ENCODE peak calls at places on chromosomes 5 and 9, in five cellular contexts. One of them, this sample, is unnamed.

GRCh38 chr9:116168231-116168630 is 14.6 kb downstream of the PAPPA start:
- DNase-seq in skeletal muscle cell: no peak
- DNase-seq in iPS-NIHi11: no peak
- DNase-seq in GM13977: no peak
- DNase-seq in AG10803: no peak
- DNase-seq in this sample: no peak

GRCh38 chr9:106689089-106689488 is 173.9 kb upstream of the ZNF462 start:
- DNase-seq in skeletal muscle cell: peak
- DNase-seq in iPS-NIHi11: no peak
- DNase-seq in GM13977: no peak
- DNase-seq in AG10803: no peak
- DNase-seq in this sample: no peak

GRCh38 chr5:1514027-1514818 is 9.5 kb downstream of the LPCAT1 start:
- DNase-seq in skeletal muscle cell: no peak
- DNase-seq in iPS-NIHi11: no peak
- DNase-seq in GM13977: no peak
- DNase-seq in AG10803: no peak
- DNase-seq in this sample: no peak

GRCh38 chr5:37604290-37604689 is 225.2 kb downstream of the WDR70 start:
- DNase-seq in skeletal muscle cell: no peak
- DNase-seq in iPS-NIHi11: no peak
- DNase-seq in GM13977: no peak
- DNase-seq in AG10803: no peak
- DNase-seq in this sample: no peak

GRCh38 chr5:39578887-39579497 is 154.2 kb upstream of the DAB2 start:
- DNase-seq in skeletal muscle cell: no peak
- DNase-seq in iPS-NIHi11: no peak
- DNase-seq in GM13977: no peak
- DNase-seq in AG10803: peak
- DNase-seq in this sample: no peak

GRCh38 chr9:122538757-122539156 is 11.7 kb upstream of the OR1N1 start:
- DNase-seq in skeletal muscle cell: no peak
- DNase-seq in iPS-NIHi11: no peak
- DNase-seq in GM13977: no peak
- DNase-seq in AG10803: no peak
- DNase-seq in this sample: no peak

GRCh38 chr5:32251864-32252458 is 60.8 kb downstream of the MTMR12 start:
- DNase-seq in skeletal muscle cell: no peak
- DNase-seq in iPS-NIHi11: no peak
- DNase-seq in GM13977: no peak
- DNase-seq in AG10803: no peak
- DNase-seq in this sample: no peak

GRCh38 chr9:69421908-69422801 is 97.1 kb downstream of the ENTREP1 start:
- DNase-seq in skeletal muscle cell: no peak
- DNase-seq in iPS-NIHi11: peak
- DNase-seq in GM13977: peak
- DNase-seq in AG10803: peak
- DNase-seq in this sample: peak

GRCh38 chr5:167573274-167574127 is 717.9 kb upstream of the WWC1 start:
- DNase-seq in skeletal muscle cell: peak
- DNase-seq in iPS-NIHi11: peak
- DNase-seq in GM13977: no peak
- DNase-seq in AG10803: peak
- DNase-seq in this sample: no peak

GRCh38 chr5:122358382-122358990 is 46.4 kb downstream of the SNCAIP start:
- DNase-seq in skeletal muscle cell: no peak
- DNase-seq in iPS-NIHi11: no peak
- DNase-seq in GM13977: no peak
- DNase-seq in AG10803: no peak
- DNase-seq in this sample: no peak

GRCh38 chr9:131618071-131618479 is 72.8 kb downstream of the PRRT1B start:
- DNase-seq in skeletal muscle cell: no peak
- DNase-seq in iPS-NIHi11: no peak
- DNase-seq in GM13977: no peak
- DNase-seq in AG10803: no peak
- DNase-seq in this sample: peak

GRCh38 chr9:109107402-109108240 is 12.1 kb downstream of the TMEM245 start:
- DNase-seq in skeletal muscle cell: no peak
- DNase-seq in iPS-NIHi11: no peak
- DNase-seq in GM13977: no peak
- DNase-seq in AG10803: peak
- DNase-seq in this sample: no peak

GRCh38 chr5:127909078-127909477 is 174.5 kb upstream of the SLC12A2 start:
- DNase-seq in skeletal muscle cell: no peak
- DNase-seq in iPS-NIHi11: peak
- DNase-seq in GM13977: peak
- DNase-seq in AG10803: peak
- DNase-seq in this sample: peak

GRCh38 chr5:176724472-176724871 is 77.2 kb downstream of the TSPAN17 start:
- DNase-seq in skeletal muscle cell: no peak
- DNase-seq in iPS-NIHi11: no peak
- DNase-seq in GM13977: no peak
- DNase-seq in AG10803: no peak
- DNase-seq in this sample: no peak

GRCh38 chr5:82799346-82800077 is 277.7 kb downstream of the TMEM167A start:
- DNase-seq in skeletal muscle cell: no peak
- DNase-seq in iPS-NIHi11: no peak
- DNase-seq in GM13977: no peak
- DNase-seq in AG10803: peak
- DNase-seq in this sample: no peak

GRCh38 chr5:175382171-175382570 is 61.8 kb downstream of the DRD1 start:
- DNase-seq in skeletal muscle cell: no peak
- DNase-seq in iPS-NIHi11: no peak
- DNase-seq in GM13977: no peak
- DNase-seq in AG10803: no peak
- DNase-seq in this sample: no peak

GRCh38 chr5:56594821-56595220 is 220.5 kb upstream of the MAP3K1 start:
- DNase-seq in skeletal muscle cell: no peak
- DNase-seq in iPS-NIHi11: no peak
- DNase-seq in GM13977: no peak
- DNase-seq in AG10803: no peak
- DNase-seq in this sample: no peak

GRCh38 chr9:107488400-107489143 is 997 bp downstream of the KLF4 start:
- DNase-seq in skeletal muscle cell: no peak
- DNase-seq in iPS-NIHi11: peak
- DNase-seq in GM13977: peak
- DNase-seq in AG10803: peak
- DNase-seq in this sample: peak

GRCh38 chr5:459562-460412 is 16.8 kb downstream of the EXOC3 start:
- DNase-seq in skeletal muscle cell: no peak
- DNase-seq in iPS-NIHi11: peak
- DNase-seq in GM13977: no peak
- DNase-seq in AG10803: no peak
- DNase-seq in this sample: no peak

GRCh38 chr9:68555416-68555815 is 14.7 kb upstream of the TMEM252 start:
- DNase-seq in skeletal muscle cell: no peak
- DNase-seq in iPS-NIHi11: no peak
- DNase-seq in GM13977: no peak
- DNase-seq in AG10803: no peak
- DNase-seq in this sample: no peak

GRCh38 chr5:148837383-148837782 is 11.0 kb downstream of the ADRB2 start:
- DNase-seq in skeletal muscle cell: no peak
- DNase-seq in iPS-NIHi11: no peak
- DNase-seq in GM13977: no peak
- DNase-seq in AG10803: no peak
- DNase-seq in this sample: no peak

GRCh38 chr9:125432715-125433385 is 171.2 kb downstream of the GAPVD1 start:
- DNase-seq in skeletal muscle cell: no peak
- DNase-seq in iPS-NIHi11: no peak
- DNase-seq in GM13977: no peak
- DNase-seq in AG10803: no peak
- DNase-seq in this sample: no peak

This sample was measured in BE2C.